ENCODE peak calls at places on chromosomes 2 and 18, in four cellular contexts. U is left ventricle myocardium inferior, Z is heart left ventricle, T is stomach. H is an unnamed sample. For H3K4me1, the result is how much of the 10 kb centered on the place peaks cover.

GRCh38 chr2:157182204-157182709 is 75.2 kb upstream of the GALNT5 start:
- DNase-seq in U (no peak), T (no peak), Z (no peak), H (no peak)

GRCh38 chr2:201058914-201059313 is 12.6 kb downstream of the HYCC2 start:
- DNase-seq in T (no peak), U (no peak), Z (no peak), H (no peak)

GRCh38 chr18:32840962-32841361 is 68.1 kb upstream of the KLHL14 start:
- DNase-seq in Z (no peak), T (no peak), U (no peak), H (no peak)

GRCh38 chr2:147810883-147811765 is 33.7 kb upstream of the ACVR2A start:
- DNase-seq in T (no peak), U (no peak), Z (no peak), H (no peak)

GRCh38 chr2:112920923-112921532 is 10.1 kb downstream of the IL37 start:
- DNase-seq in Z (no peak), U (no peak), T (no peak), H (no peak)

GRCh38 chr2:29220506-29221270 is 105.5 kb downstream of the CLIP4 start:
- DNase-seq in Z (no peak), T (peak), U (no peak), H (no peak)

GRCh38 chr2:107290041-107290440 is 404.1 kb upstream of the ST6GAL2 start:
- DNase-seq in U (no peak), T (no peak), Z (no peak), H (no peak)

GRCh38 chr2:3630631-3631030 is 27.4 kb upstream of the ALLC start:
- DNase-seq in Z (no peak), U (no peak), T (no peak), H (no peak)

GRCh38 chr18:5604778-5605177 is 61.0 kb upstream of the EPB41L3 start:
- DNase-seq in T (no peak), Z (no peak), U (no peak), H (no peak)

GRCh38 chr2:11187083-11187619 is 31.9 kb downstream of the SLC66A3 start:
- DNase-seq in T (no peak), Z (no peak), U (no peak), H (no peak)

GRCh38 chr2:236164201-236164982 is 3.8 kb downstream of the GBX2 start:
- DNase-seq in U (no peak), Z (no peak), T (no peak), H (no peak)

GRCh38 chr2:46438794-46439193 is 40.6 kb upstream of the TMEM247 start:
- DNase-seq in T (no peak), U (no peak), Z (no peak), H (no peak)

GRCh38 chr2:238864207-238865014 is 16.5 kb downstream of the TWIST2 start:
- DNase-seq in U (peak), T (peak), Z (peak), H (peak)

GRCh38 chr2:88563134-88563533 is 64.1 kb downstream of the EIF2AK3 start:
- DNase-seq in Z (no peak), T (no peak), U (no peak), H (no peak)

GRCh38 chr18:74722237-74722636 is 124.6 kb downstream of the ZNF407 start:
- DNase-seq in U (no peak), T (no peak), Z (no peak), H (no peak)

GRCh38 chr2:239302808-239303557 is 97.8 kb downstream of the HDAC4 start:
- DNase-seq in T (peak), Z (no peak), U (peak), H (peak)

GRCh38 chr2:26086155-26086634 is 52.3 kb downstream of the RAB10 start:
- DNase-seq in Z (no peak), U (no peak), T (no peak), H (no peak)

GRCh38 chr2:46669996-46670793 is 190.8 kb downstream of the TMEM247 start:
- DNase-seq in Z (no peak), U (no peak), T (no peak), H (no peak)

GRCh38 chr2:171706152-171706803 is 19.0 kb downstream of the DYNC1I2 start:
- DNase-seq in T (no peak), U (no peak), Z (no peak), H (no peak)

GRCh38 chr2:71100195-71100964 is 29.6 kb downstream of the MCEE start:
- DNase-seq in T (peak), Z (peak), U (peak), H (no peak)

GRCh38 chr2:86446060-86446459 is 4.9 kb downstream of the KDM3A start:
- DNase-seq in T (no peak), U (no peak), Z (no peak), H (no peak)

GRCh38 chr2:192286093-192286701 is 91.5 kb upstream of the TMEFF2 start:
- DNase-seq in U (no peak), T (no peak), Z (no peak), H (no peak)

GRCh38 chr2:61853086-61853847 is 593 bp downstream of the FAM161A start:
- DNase-seq in T (peak), U (no peak), Z (peak), H (no peak)

GRCh38 chr2:234836251-234836650 is 115.6 kb upstream of the SH3BP4 start:
- DNase-seq in T (no peak), U (no peak), Z (no peak), H (no peak)

DNA sequence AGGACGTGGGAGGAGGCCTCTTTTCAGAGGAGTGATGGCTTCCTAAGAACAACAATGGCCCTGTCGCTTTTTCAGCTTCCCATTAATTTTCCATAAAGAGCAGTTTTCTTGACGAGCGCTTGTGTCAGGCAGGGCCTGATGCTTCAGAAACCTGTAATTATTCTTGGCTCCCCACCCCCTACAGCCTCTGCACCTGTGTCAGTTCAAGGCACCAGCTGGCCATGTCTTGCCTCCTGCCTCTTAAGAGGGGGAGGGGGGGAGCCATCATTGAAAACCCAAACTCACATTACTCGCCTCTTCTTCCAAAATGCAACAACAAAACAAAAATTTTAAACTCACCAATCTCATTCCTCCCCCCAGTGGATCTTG is 32.3 kb downstream of the KLF7 start:
- DNase-seq in Z (peak), U (no peak), T (no peak), H (no peak)
- H3K4me1 ChIP-seq in Z (half or more), U (half or more), T (half or more), H (under half)

GRCh38 chr2:127637725-127638252 is 8.2 kb upstream of the GPR17 start:
- DNase-seq in Z (peak), U (no peak), T (no peak), H (peak)
- H3K4me1 ChIP-seq in Z (half or more), U (half or more), T (under half), H (under half)

GRCh38 chr2:8575810-8576423 is 105.9 kb upstream of the ID2 start:
- DNase-seq in Z (no peak), T (peak), U (no peak), H (no peak)
- H3K4me1 ChIP-seq in Z (under half), T (under half), U (under half), H (under half)

GRCh38 chr2:108625828-108626195 is 91.5 kb downstream of the LIMS1 start:
- DNase-seq in T (no peak), Z (no peak), U (no peak), H (no peak)
- H3K4me1 ChIP-seq in T (under half), Z (under half), U (under half), H (under half)

DNA sequence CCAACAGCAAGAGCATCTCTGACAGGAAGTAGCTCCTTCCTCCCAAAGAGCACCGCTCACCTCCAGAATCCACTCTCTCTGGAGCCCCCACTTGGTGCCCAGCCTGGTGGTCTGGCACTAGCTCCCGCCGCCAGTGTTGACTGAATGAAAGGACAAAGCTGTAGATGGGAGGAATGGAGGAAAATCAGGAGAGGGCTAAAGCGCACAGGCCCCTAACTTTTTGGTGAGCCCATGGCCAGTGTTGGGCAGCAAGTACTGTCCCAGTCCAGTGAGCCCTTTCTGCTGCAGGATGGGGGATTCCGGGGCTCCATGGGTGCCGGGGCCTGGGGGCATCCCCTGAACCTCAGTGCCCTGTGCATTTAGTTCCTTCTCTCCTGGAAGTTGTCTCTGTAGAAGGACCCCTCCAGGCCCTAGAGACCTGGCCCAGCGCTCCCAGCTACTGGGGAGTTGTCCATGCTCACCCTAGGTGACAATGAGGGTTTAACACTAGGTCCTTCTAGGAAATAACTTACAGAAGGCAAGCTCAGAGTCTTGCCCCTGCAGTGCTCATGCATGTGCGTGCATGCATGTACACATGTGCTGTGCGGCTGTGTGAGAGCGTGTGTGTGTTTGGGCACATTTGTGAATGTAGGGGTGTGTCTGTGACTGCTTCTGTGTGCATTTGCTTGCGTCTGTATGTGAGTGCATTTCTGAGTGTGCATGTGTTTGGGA is 33.6 kb downstream of the GLI2 start:
- DNase-seq in U (peak), Z (no peak), T (no peak), H (peak)
- H3K4me1 ChIP-seq in U (under half), Z (under half), T (under half), H (under half)

DNA sequence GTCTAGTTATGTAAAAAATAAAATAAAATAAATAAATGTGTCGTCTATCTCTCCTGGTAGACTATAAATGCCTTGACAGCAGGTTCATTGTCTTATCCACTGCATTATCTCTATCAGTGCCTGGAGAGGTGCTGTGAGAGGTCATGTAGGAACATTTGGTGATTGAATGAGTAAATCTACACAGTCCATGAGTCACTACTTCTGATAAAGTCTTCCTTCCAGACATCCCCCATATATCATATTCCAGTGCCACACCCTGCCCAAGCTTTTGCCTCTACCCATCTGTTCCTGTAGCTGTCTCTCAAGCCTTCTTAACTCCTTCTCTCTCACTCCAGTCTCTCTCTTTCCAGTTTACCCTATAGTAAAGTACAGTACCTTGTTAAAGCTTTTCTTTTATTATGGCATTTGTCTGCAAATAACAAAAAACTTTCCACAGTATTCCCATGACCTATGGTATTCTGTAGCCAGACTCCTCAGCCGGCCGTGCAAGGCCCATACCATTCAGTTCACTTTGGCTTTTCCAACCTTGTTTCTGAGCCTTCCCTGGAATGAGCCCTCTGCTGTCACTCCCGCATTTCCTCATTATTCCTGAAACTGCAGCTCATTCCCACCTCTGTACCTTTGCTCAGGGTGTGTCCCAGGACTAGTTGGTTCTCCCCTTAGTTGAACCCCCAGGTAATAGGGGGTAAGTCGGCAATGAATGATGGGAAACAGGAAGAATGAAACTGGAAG is 37.5 kb downstream of the ANXA4 start:
- DNase-seq in T (no peak), Z (no peak), U (no peak), H (no peak)
- H3K4me1 ChIP-seq in T (under half), Z (under half), U (under half), H (under half)

DNA sequence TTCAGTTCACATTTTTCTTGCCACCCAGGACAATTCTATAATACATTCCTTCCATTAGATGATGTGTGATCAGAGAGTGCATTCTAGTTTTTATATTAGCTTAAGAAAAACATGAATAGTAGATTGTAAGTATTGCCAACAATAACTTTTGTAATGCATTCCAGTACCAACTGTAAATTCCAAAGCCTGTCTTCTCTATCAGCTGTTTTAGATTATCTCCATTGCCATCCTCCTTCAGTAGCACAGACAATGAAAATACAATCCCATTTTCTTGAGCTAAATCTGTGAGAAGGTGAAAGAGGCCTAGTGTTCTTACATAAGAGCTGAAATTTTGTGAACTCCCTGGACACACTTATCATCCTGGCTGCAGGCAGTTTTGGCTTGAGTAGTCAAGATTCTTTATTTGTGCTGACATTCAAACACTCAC is 103.9 kb downstream of the CCBE1 start:
- DNase-seq in T (no peak), U (no peak), Z (no peak), H (no peak)
- H3K4me1 ChIP-seq in T (under half), U (under half), Z (under half), H (under half)

GRCh38 chr2:96399342-96400048 is 63.9 kb downstream of the NCAPH start:
- DNase-seq in Z (no peak), T (no peak), U (no peak), H (no peak)
- H3K4me1 ChIP-seq in Z (under half), T (under half), U (under half), H (under half)

GRCh38 chr2:36406296-36406695 is 50.7 kb downstream of the CRIM1 start:
- DNase-seq in U (no peak), Z (no peak), T (no peak), H (no peak)
- H3K4me1 ChIP-seq in U (half or more), Z (half or more), T (under half), H (under half)

H was measured in uterus.